ENCODE peak calls at places on chromosome 9, in eight cellular contexts. J is nucleus accumbens; U is choroid plexus epithelial cell; G is activated CD4-positive, alpha-beta T cell treated with anti-CD3 and anti-CD28 coated beads, Interleukin-2, amount 10 ng/mL, durations not matched to agents 24 days and 14 days; T is tibial nerve; L is psoas muscle; K is prostate gland; A is left colon. W is an unnamed sample.

GRCh38 chr9:124349675-124350484 is 65.4 kb downstream of the PSMB7 start:
- DNase-seq in G (no peak), A (no peak), J (no peak), K (no peak), T (no peak), U (no peak), L (peak), W (peak)

GRCh38 chr9:91395106-91395552 is 28.5 kb downstream of the NFIL3 start:
- DNase-seq in K (no peak), J (no peak), A (no peak), L (no peak), T (no peak), U (peak), G (no peak), W (no peak)

GRCh38 chr9:37029304-37029775 is 4.7 kb downstream of the PAX5 start:
- DNase-seq in K (no peak), G (no peak), T (no peak), L (no peak), A (no peak), J (no peak), U (no peak), W (no peak)

GRCh38 chr9:77019010-77019809 is at the start of gene FOXB2:
- DNase-seq in U (no peak), J (no peak), T (no peak), K (no peak), L (no peak), G (no peak), A (no peak), W (peak)

GRCh38 chr9:133726401-133727276 is 11.5 kb downstream of the SARDH start:
- DNase-seq in K (peak), L (peak), J (no peak), A (peak), U (peak), G (peak), T (peak), W (peak)

GRCh38 chr9:107295995-107296394 is 12.9 kb downstream of the RAD23B start:
- DNase-seq in L (no peak), U (no peak), K (no peak), G (no peak), A (no peak), T (no peak), J (no peak), W (no peak)

GRCh38 chr9:34125681-34126206 is 754 bp downstream of the DCAF12 start:
- DNase-seq in U (peak), L (no peak), K (no peak), J (no peak), G (peak), A (peak), T (no peak), W (no peak)

GRCh38 chr9:13295556-13295955 is 16.1 kb upstream of the MPDZ start:
- DNase-seq in K (no peak), G (no peak), U (peak), L (no peak), T (no peak), A (no peak), J (no peak), W (no peak)

GRCh38 chr9:68844623-68845612 is 139.9 kb downstream of the PIP5K1B start:
- DNase-seq in A (peak), K (no peak), T (peak), U (peak), J (no peak), L (no peak), G (peak), W (peak)

GRCh38 chr9:135242406-135242805 is 154.9 kb downstream of the OLFM1 start:
- DNase-seq in K (no peak), L (peak), G (no peak), U (no peak), J (no peak), T (no peak), A (no peak), W (peak)

GRCh38 chr9:27078685-27079084 is 30.3 kb upstream of the TEK start:
- DNase-seq in L (no peak), K (no peak), J (no peak), G (no peak), U (no peak), T (no peak), A (no peak), W (no peak)

GRCh38 chr9:81759680-81760215 is 70.4 kb upstream of the TLE1 start:
- DNase-seq in K (no peak), A (no peak), G (no peak), L (no peak), T (no peak), U (peak), J (no peak), W (peak)

GRCh38 chr9:130866474-130866965 is 30.1 kb downstream of the QRFP start:
- DNase-seq in J (peak), L (peak), T (peak), U (peak), A (peak), G (peak), K (peak), W (peak)